ENCODE peak calls at places on chromosomes 16 and 17, in six cellular contexts. W, I, T, O, E and G are unnamed samples.

GRCh38 chr17:80937501-80938356 is 53.9 kb upstream of the CHMP6 start:
- DNase-seq in W (peak), I (no peak), T (no peak), O (no peak), E (no peak), G (no peak)

GRCh38 chr17:19791918-19792317 is 43.8 kb upstream of the ALDH3A1 start:
- DNase-seq in W (no peak), I (no peak), T (no peak), O (no peak), E (no peak), G (no peak)

GRCh38 chr16:27127293-27127692 is 60.6 kb downstream of the C16orf82 start:
- DNase-seq in W (no peak), I (no peak), T (no peak), O (no peak), E (no peak), G (no peak)

GRCh38 chr16:89829630-89830437 is 1.6 kb downstream of the SPIRE2 start:
- DNase-seq in W (no peak), I (no peak), T (no peak), O (peak), E (no peak), G (no peak)

GRCh38 chr17:77089118-77089477 is 51.7 kb upstream of the SEC14L1 start:
- DNase-seq in W (no peak), I (no peak), T (no peak), O (peak), E (no peak), G (no peak)

GRCh38 chr16:714079-714478 is 839 bp upstream of the METRN start:
- DNase-seq in W (no peak), I (no peak), T (no peak), O (no peak), E (no peak), G (no peak)

GRCh38 chr17:76296186-76296585 is 11.9 kb downstream of the QRICH2 start:
- DNase-seq in W (no peak), I (no peak), T (no peak), O (no peak), E (no peak), G (no peak)

GRCh38 chr16:71258371-71258770 is 27.8 kb upstream of the HYDIN start:
- DNase-seq in W (no peak), I (no peak), T (no peak), O (no peak), E (no peak), G (no peak)

GRCh38 chr16:56606688-56607618 is 1.4 kb upstream of the MT2A start:
- DNase-seq in W (no peak), I (peak), T (no peak), O (peak), E (no peak), G (no peak)

DNA sequence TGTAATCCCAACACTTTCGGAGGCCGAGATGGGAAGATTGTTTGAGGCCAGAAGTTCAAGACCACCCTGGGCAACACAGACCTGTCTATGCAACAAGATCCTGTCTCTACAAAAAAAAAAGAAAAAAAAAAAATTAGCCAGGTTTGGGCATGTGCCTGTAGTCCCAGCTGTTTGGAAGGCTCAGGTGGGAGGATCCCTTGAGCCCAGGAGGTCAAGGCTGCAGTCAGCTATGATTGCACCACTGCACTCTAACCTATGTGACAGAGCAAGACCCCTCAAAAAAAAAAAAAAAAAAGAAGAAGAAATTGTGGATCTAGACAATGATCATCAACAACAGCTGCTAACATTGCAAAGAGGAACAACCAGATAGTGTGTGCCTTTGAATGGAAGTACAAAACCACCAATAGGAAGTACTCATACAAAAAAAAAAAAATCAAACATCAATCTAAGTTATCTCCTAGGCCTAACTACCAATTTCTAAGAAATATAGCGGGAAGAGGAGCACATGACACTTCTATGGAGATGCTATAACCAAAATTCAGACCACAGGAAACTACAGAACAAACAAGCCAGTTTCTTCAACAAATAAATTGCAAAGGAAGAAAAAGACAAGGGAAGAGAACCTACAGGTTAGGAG is 258.7 kb downstream of the MRTFB start:
- DNase-seq in W (no peak), I (no peak), T (no peak), O (peak), E (no peak), G (no peak)
- TF ChIP-seq CREB1 in W (no peak), I (no peak), T (no peak), O (no peak), E (no peak), G (no peak)

GRCh38 chr16:5971106-5971505 is 873.5 kb upstream of the EEF2KMT start:
- DNase-seq in W (no peak), I (no peak), T (no peak), O (no peak), E (no peak), G (no peak)

GRCh38 chr16:5971924-5972323 is 874.3 kb upstream of the EEF2KMT start:
- DNase-seq in W (no peak), I (no peak), T (no peak), O (no peak), E (no peak), G (no peak)

GRCh38 chr16:5977329-5977728 is 879.7 kb upstream of the EEF2KMT start:
- DNase-seq in W (no peak), I (peak), T (no peak), O (no peak), E (no peak), G (no peak)

GRCh38 chr16:5972747-5973146 is 875.2 kb upstream of the EEF2KMT start:
- DNase-seq in W (no peak), I (no peak), T (no peak), O (no peak), E (no peak), G (no peak)
- TF ChIP-seq CREB1 in W (no peak), I (no peak), T (no peak), O (no peak), E (no peak), G (no peak)

GRCh38 chr17:74361613-74362391 is at the start of gene BTBD17:
- DNase-seq in W (peak), I (peak), T (peak), O (peak), E (no peak), G (no peak)
- TF ChIP-seq CREB1 in W (no peak), I (no peak), T (no peak), O (no peak), E (no peak), G (no peak)

GRCh38 chr17:9643611-9644010 is 1.7 kb upstream of the USP43 start:
- DNase-seq in W (no peak), I (no peak), T (no peak), O (no peak), E (no peak), G (no peak)
- TF ChIP-seq CREB1 in W (no peak), I (no peak), T (no peak), O (no peak), E (no peak), G (no peak)

GRCh38 chr17:58574025-58574424 is 59.6 kb upstream of the MTMR4 start:
- DNase-seq in W (no peak), I (no peak), T (no peak), O (no peak), E (no peak), G (no peak)

GRCh38 chr17:58576679-58577367 is 62.4 kb upstream of the MTMR4 start:
- DNase-seq in W (no peak), I (no peak), T (peak), O (peak), E (no peak), G (no peak)

GRCh38 chr17:58577696-58578095 is 63.3 kb upstream of the MTMR4 start:
- DNase-seq in W (peak), I (peak), T (peak), O (peak), E (no peak), G (no peak)

GRCh38 chr17:58572846-58573245 is 58.4 kb upstream of the MTMR4 start:
- DNase-seq in W (no peak), I (no peak), T (peak), O (peak), E (no peak), G (no peak)

DNA sequence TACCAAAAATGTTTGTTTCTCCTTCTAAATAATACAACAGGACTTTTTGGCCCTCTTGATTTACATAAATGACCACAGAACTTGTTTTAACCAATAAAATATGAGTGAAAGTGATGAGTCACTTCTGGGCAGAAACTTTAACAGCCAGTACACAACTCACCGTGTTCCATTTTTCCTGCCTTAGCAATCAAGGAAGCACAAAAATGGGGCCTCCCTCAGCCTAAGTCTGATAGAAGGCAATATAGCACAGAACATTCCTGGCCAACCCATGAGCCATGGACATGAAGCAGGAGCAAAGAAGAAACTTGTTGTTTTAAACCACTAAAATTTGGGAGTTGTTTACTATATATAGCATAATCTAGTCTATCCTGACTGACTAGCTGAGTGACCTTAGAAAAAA is 61.1 kb upstream of the MTMR4 start:
- DNase-seq in W (no peak), I (no peak), T (peak), O (no peak), E (no peak), G (no peak)
- TF ChIP-seq CREB1 in W (no peak), I (no peak), T (no peak), O (no peak), E (no peak), G (peak)

GRCh38 chr16:87675111-87675510 is 72.8 kb downstream of the JPH3 start:
- DNase-seq in W (no peak), I (peak), T (no peak), O (no peak), E (no peak), G (no peak)
- TF ChIP-seq CREB1 in W (no peak), I (no peak), T (no peak), O (no peak), E (no peak), G (no peak)

DNA sequence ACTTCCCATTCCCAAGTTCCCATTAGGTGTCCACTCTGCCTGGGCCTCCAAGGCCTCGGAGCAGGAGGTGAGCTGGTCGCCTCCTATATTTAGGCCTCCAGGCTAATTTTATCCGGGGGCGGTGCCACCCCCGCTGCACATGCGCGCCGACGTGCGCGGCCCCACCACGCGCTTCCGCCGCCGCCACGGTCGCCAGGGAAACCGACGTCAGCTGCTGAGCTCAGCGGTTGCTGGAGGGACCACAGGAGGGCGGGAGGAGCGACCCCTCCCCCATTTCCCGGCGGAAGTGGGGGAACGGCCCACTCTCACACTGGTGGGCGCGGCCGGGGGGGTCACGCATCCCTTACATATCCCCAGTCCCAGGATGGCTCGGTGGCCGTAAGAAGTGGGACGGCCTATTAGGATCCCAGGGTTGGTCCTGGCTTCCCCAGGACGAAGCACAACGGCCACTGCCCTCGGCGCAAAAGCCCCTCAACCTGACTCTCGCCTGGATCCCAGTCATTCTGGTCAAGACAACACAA is 1.0 kb downstream of the PER1 start:
- DNase-seq in W (peak), I (peak), T (peak), O (no peak), E (no peak), G (no peak)
- TF ChIP-seq CREB1 in W (no peak), I (peak), T (peak), O (no peak), E (peak), G (peak)

GRCh38 chr16:85168732-85169256 is 56.5 kb upstream of the CIBAR2 start:
- DNase-seq in W (peak), I (peak), T (peak), O (no peak), E (no peak), G (no peak)
- TF ChIP-seq CREB1 in W (no peak), I (no peak), T (no peak), O (no peak), E (no peak), G (no peak)

GRCh38 chr16:7324306-7324705 is 8.3 kb upstream of the RBFOX1 start:
- DNase-seq in W (no peak), I (no peak), T (no peak), O (no peak), E (no peak), G (no peak)
- TF ChIP-seq CREB1 in W (no peak), I (no peak), T (no peak), O (no peak), E (no peak), G (no peak)